ENCODE peak calls at places on chromosome 6, in five cellular contexts. X, I, F, V and T are unnamed samples.
A peak's percentile ranks its signal among the peaks of the same experiment; 100 is the strongest.

GRCh38 chr6:46637145-46637544 is 15.5 kb downstream of the CYP39A1 start:
- DNase-seq in X (peak; percentile 76), I (no peak), F (no peak), V (no peak), T (no peak)

GRCh38 chr6:119078449-119079287 is at the start of gene FAM184A:
- DNase-seq in X (peak; percentile 46), I (peak; percentile 80), F (peak; percentile 65), V (peak; percentile 87), T (peak; percentile 74)

GRCh38 chr6:106451419-106451818 is 90.9 kb downstream of the CRYBG1 start:
- DNase-seq in X (peak; percentile 52), I (no peak), F (no peak), V (no peak), T (no peak)

GRCh38 chr6:1716845-1717244 is 107.1 kb downstream of the FOXC1 start:
- DNase-seq in X (no peak), I (no peak), F (no peak), V (no peak), T (no peak)

GRCh38 chr6:165976705-165977104 is 190.9 kb downstream of the TBXT start:
- DNase-seq in X (no peak), I (peak; percentile 8), F (no peak), V (no peak), T (no peak)

GRCh38 chr6:145689529-145689928 is 45.8 kb downstream of the EPM2A start:
- DNase-seq in X (no peak), I (no peak), F (no peak), V (no peak), T (no peak)

GRCh38 chr6:123962508-123962907 is 158.8 kb downstream of the NKAIN2 start:
- DNase-seq in X (no peak), I (no peak), F (peak; percentile 89), V (no peak), T (no peak)

GRCh38 chr6:3385660-3386151 is 71.1 kb downstream of the SLC22A23 start:
- DNase-seq in X (peak; percentile 75), I (no peak), F (no peak), V (no peak), T (no peak)

GRCh38 chr6:149264629-149265028 is 52.9 kb upstream of the TAB2 start:
- DNase-seq in X (no peak), I (no peak), F (no peak), V (no peak), T (no peak)

GRCh38 chr6:137820952-137821351 is 46.1 kb upstream of the TNFAIP3 start:
- DNase-seq in X (peak; percentile 78), I (no peak), F (no peak), V (no peak), T (no peak)

GRCh38 chr6:52643158-52643557 is 27.8 kb upstream of the TMEM14A start:
- DNase-seq in X (peak; percentile 27), I (no peak), F (no peak), V (no peak), T (no peak)

GRCh38 chr6:107114872-107115694 is at the start of gene BEND3:
- DNase-seq in X (no peak), I (peak; percentile 69), F (peak; percentile 32), V (peak; percentile 34), T (peak; percentile 80)

GRCh38 chr6:121441477-121441876 is 6.0 kb downstream of the GJA1 start:
- DNase-seq in X (no peak), I (no peak), F (no peak), V (no peak), T (no peak)

GRCh38 chr6:4583026-4583425 is 193.2 kb upstream of the CDYL start:
- DNase-seq in X (peak; percentile 49), I (no peak), F (no peak), V (no peak), T (no peak)

GRCh38 chr6:51299649-51300380 is 481.1 kb downstream of the TFAP2B start:
- DNase-seq in X (no peak), I (no peak), F (no peak), V (no peak), T (no peak)

GRCh38 chr6:166008441-166009369 is 158.9 kb downstream of the TBXT start:
- DNase-seq in X (peak; percentile 65), I (peak; percentile 56), F (no peak), V (no peak), T (no peak)

GRCh38 chr6:17820055-17820454 is 113.3 kb upstream of the NUP153 start:
- DNase-seq in X (no peak), I (peak; percentile 39), F (no peak), V (no peak), T (no peak)

GRCh38 chr6:70124882-70125535 is 177.9 kb downstream of the COL9A1 start:
- DNase-seq in X (peak; percentile 90), I (no peak), F (no peak), V (no peak), T (no peak)

GRCh38 chr6:26743157-26743821 is 83.7 kb upstream of the ZNF322 start:
- DNase-seq in X (peak; percentile 77), I (peak; percentile 90), F (no peak), V (peak; percentile 67), T (no peak)

GRCh38 chr6:22980446-22980845 is 411.1 kb downstream of the HDGFL1 start:
- DNase-seq in X (peak; percentile 70), I (no peak), F (no peak), V (no peak), T (no peak)

GRCh38 chr6:16205377-16206144 is 32.8 kb upstream of the GMPR start:
- DNase-seq in X (peak; percentile 89), I (no peak), F (no peak), V (no peak), T (peak; percentile 74)

GRCh38 chr6:82331031-82331773 is 32.4 kb upstream of the TPBG start:
- DNase-seq in X (peak; percentile 59), I (peak; percentile 40), F (no peak), V (no peak), T (no peak)

GRCh38 chr6:77089776-77090175 is 373.5 kb downstream of the HTR1B start:
- DNase-seq in X (peak; percentile 57), I (no peak), F (no peak), V (no peak), T (no peak)

GRCh38 chr6:8557019-8557748 is 121.8 kb upstream of the SLC35B3 start:
- DNase-seq in X (no peak), I (no peak), F (no peak), V (no peak), T (no peak)

GRCh38 chr6:140138311-140138994 is 764.0 kb upstream of the CITED2 start:
- DNase-seq in X (peak; percentile 15), I (no peak), F (no peak), V (no peak), T (no peak)

GRCh38 chr6:40774932-40775331 is 187.8 kb upstream of the LRFN2 start:
- DNase-seq in X (no peak), I (peak; percentile 21), F (no peak), V (no peak), T (no peak)

GRCh38 chr6:138571585-138572199 is 72.4 kb upstream of the NHSL1 start:
- DNase-seq in X (no peak), I (no peak), F (no peak), V (no peak), T (no peak)

GRCh38 chr6:44642870-44643522 is 255.5 kb downstream of the CDC5L start:
- DNase-seq in X (peak; percentile 75), I (no peak), F (no peak), V (no peak), T (no peak)

GRCh38 chr6:132065556-132065955 is 114.4 kb upstream of the CCN2 start:
- DNase-seq in X (no peak), I (no peak), F (no peak), V (no peak), T (no peak)

GRCh38 chr6:154923199-154923869 is 71.8 kb upstream of the TIAM2 start:
- DNase-seq in X (no peak), I (peak; percentile 67), F (no peak), V (no peak), T (no peak)

GRCh38 chr6:132236744-132237143 is 164.5 kb downstream of the MOXD1 start:
- DNase-seq in X (no peak), I (peak; percentile 70), F (no peak), V (no peak), T (no peak)

GRCh38 chr6:147173140-147173539 is 31.1 kb upstream of the STXBP5 start:
- DNase-seq in X (no peak), I (no peak), F (no peak), V (no peak), T (no peak)

GRCh38 chr6:106334646-106335448 is 9.3 kb upstream of the ATG5 start:
- DNase-seq in X (peak; percentile 70), I (peak; percentile 90), F (peak; percentile 55), V (peak; percentile 20), T (peak; percentile 62)

GRCh38 chr6:163180874-163181541 is 233.5 kb upstream of the QKI start:
- DNase-seq in X (peak; percentile 70), I (peak; percentile 86), F (peak; percentile 77), V (peak; percentile 69), T (no peak)

GRCh38 chr6:147156799-147157382 is 47.3 kb upstream of the STXBP5 start:
- DNase-seq in X (peak; percentile 79), I (no peak), F (no peak), V (no peak), T (no peak)

GRCh38 chr6:34544776-34545471 is 11.2 kb downstream of the SPDEF start:
- DNase-seq in X (peak; percentile 34), I (no peak), F (no peak), V (no peak), T (no peak)
- TF ChIP-seq CTCF in X (no peak), I (no peak), F (no peak), V (no peak), T (no peak)

GRCh38 chr6:142693446-142693845 is 251.5 kb downstream of the HIVEP2 start:
- DNase-seq in X (peak; percentile 86), I (no peak), F (no peak), V (no peak), T (no peak)
- TF ChIP-seq CTCF in X (peak; percentile 22), I (no peak), F (no peak), V (no peak), T (no peak)

GRCh38 chr6:84779380-84779779 is 15.0 kb upstream of the TBX18 start:
- DNase-seq in X (no peak), I (no peak), F (no peak), V (no peak), T (no peak)
- TF ChIP-seq CTCF in X (peak; percentile 16), I (peak; percentile 39), F (no peak), V (peak; percentile 15), T (no peak)

GRCh38 chr6:158502593-158502950 is 57.3 kb upstream of the TMEM181 start:
- DNase-seq in X (no peak), I (no peak), F (no peak), V (no peak), T (no peak)

GRCh38 chr6:158503222-158503621 is 56.7 kb upstream of the TMEM181 start:
- DNase-seq in X (no peak), I (no peak), F (no peak), V (no peak), T (no peak)

GRCh38 chr6:158505194-158505593 is 54.7 kb upstream of the TMEM181 start:
- DNase-seq in X (no peak), I (no peak), F (no peak), V (no peak), T (no peak)

GRCh38 chr6:158501638-158502592 is 58.0 kb upstream of the TMEM181 start:
- DNase-seq in X (no peak), I (no peak), F (no peak), V (no peak), T (no peak)

DNA sequence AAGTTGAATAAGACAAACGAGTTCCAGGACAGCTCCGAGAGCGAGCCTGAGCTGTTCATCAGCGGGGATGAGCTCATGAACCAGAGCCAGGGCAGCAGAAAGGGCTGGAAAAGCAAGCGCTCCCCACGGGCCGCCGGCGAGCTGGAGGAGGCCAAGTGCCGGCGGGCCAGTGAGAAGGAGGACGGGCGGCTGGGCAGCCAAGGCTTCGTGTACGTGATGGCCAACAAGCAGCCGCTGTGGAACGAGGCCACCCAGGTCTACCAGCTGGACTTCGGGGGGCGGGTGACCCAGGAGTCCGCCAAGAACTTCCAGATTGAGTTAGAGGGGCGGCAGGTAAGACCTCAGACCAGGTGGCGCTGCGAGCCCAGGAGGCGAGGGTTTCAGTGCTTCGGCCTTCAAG is 56.0 kb upstream of the TMEM181 start:
- DNase-seq in X (no peak), I (no peak), F (no peak), V (no peak), T (no peak)
- TF ChIP-seq CTCF in X (no peak), I (no peak), F (no peak), V (no peak), T (no peak)